ENCODE peak calls at places on chromosomes 5 and 9, in five cellular contexts. One of them, this sample, is unnamed.

GRCh38 chr5:140246378-140247122 is 56.4 kb downstream of the PFDN1 start:
- DNase-seq in effector memory CD8-positive, alpha-beta T cell: no peak
- DNase-seq in GM04504: peak
- DNase-seq in activated CD4-positive, CD25-positive, alpha-beta regulatory T cell: no peak
- DNase-seq in ACHN: peak
- DNase-seq in this sample: peak

GRCh38 chr5:1319436-1320343 is 24.8 kb upstream of the TERT start:
- DNase-seq in effector memory CD8-positive, alpha-beta T cell: no peak
- DNase-seq in GM04504: no peak
- DNase-seq in activated CD4-positive, CD25-positive, alpha-beta regulatory T cell: no peak
- DNase-seq in ACHN: no peak
- DNase-seq in this sample: no peak

GRCh38 chr5:88889165-88890069 is 6.4 kb upstream of the MEF2C start:
- DNase-seq in effector memory CD8-positive, alpha-beta T cell: no peak
- DNase-seq in GM04504: no peak
- DNase-seq in activated CD4-positive, CD25-positive, alpha-beta regulatory T cell: no peak
- DNase-seq in ACHN: no peak
- DNase-seq in this sample: no peak

GRCh38 chr9:119009253-119009652 is 360.0 kb downstream of the BRINP1 start:
- DNase-seq in effector memory CD8-positive, alpha-beta T cell: no peak
- DNase-seq in GM04504: no peak
- DNase-seq in activated CD4-positive, CD25-positive, alpha-beta regulatory T cell: no peak
- DNase-seq in ACHN: peak
- DNase-seq in this sample: no peak

GRCh38 chr9:98795970-98796363 is 388 bp downstream of the ANKS6 start:
- DNase-seq in effector memory CD8-positive, alpha-beta T cell: no peak
- DNase-seq in GM04504: no peak
- DNase-seq in activated CD4-positive, CD25-positive, alpha-beta regulatory T cell: no peak
- DNase-seq in ACHN: no peak
- DNase-seq in this sample: no peak

GRCh38 chr5:181100121-181101015 is 30.6 kb downstream of the OR2V1 start:
- DNase-seq in effector memory CD8-positive, alpha-beta T cell: no peak
- DNase-seq in GM04504: no peak
- DNase-seq in activated CD4-positive, CD25-positive, alpha-beta regulatory T cell: no peak
- DNase-seq in ACHN: no peak
- DNase-seq in this sample: no peak

GRCh38 chr9:89604463-89605180 is at the start of gene GADD45G:
- DNase-seq in effector memory CD8-positive, alpha-beta T cell: peak
- DNase-seq in GM04504: no peak
- DNase-seq in activated CD4-positive, CD25-positive, alpha-beta regulatory T cell: peak
- DNase-seq in ACHN: peak
- DNase-seq in this sample: no peak

GRCh38 chr5:142316051-142316450 is 8.8 kb downstream of the SPRY4 start:
- DNase-seq in effector memory CD8-positive, alpha-beta T cell: no peak
- DNase-seq in GM04504: no peak
- DNase-seq in activated CD4-positive, CD25-positive, alpha-beta regulatory T cell: no peak
- DNase-seq in ACHN: no peak
- DNase-seq in this sample: no peak

GRCh38 chr9:32741706-32742105 is 41.6 kb upstream of the TMEM215 start:
- DNase-seq in effector memory CD8-positive, alpha-beta T cell: no peak
- DNase-seq in GM04504: no peak
- DNase-seq in activated CD4-positive, CD25-positive, alpha-beta regulatory T cell: no peak
- DNase-seq in ACHN: no peak
- DNase-seq in this sample: no peak

GRCh38 chr9:112174223-112174964 is 703 bp downstream of the SUSD1 start:
- DNase-seq in effector memory CD8-positive, alpha-beta T cell: peak
- DNase-seq in GM04504: no peak
- DNase-seq in activated CD4-positive, CD25-positive, alpha-beta regulatory T cell: peak
- DNase-seq in ACHN: peak
- DNase-seq in this sample: no peak

GRCh38 chr9:15475923-15476536 is 34.7 kb downstream of the PSIP1 start:
- DNase-seq in effector memory CD8-positive, alpha-beta T cell: no peak
- DNase-seq in GM04504: no peak
- DNase-seq in activated CD4-positive, CD25-positive, alpha-beta regulatory T cell: no peak
- DNase-seq in ACHN: no peak
- DNase-seq in this sample: no peak

GRCh38 chr5:117454716-117455212 is 880.1 kb upstream of the SEMA6A start:
- DNase-seq in effector memory CD8-positive, alpha-beta T cell: peak
- DNase-seq in GM04504: no peak
- DNase-seq in activated CD4-positive, CD25-positive, alpha-beta regulatory T cell: no peak
- DNase-seq in ACHN: peak
- DNase-seq in this sample: no peak

GRCh38 chr9:91814681-91815212 is 135.3 kb downstream of the ROR2 start:
- DNase-seq in effector memory CD8-positive, alpha-beta T cell: no peak
- DNase-seq in GM04504: no peak
- DNase-seq in activated CD4-positive, CD25-positive, alpha-beta regulatory T cell: no peak
- DNase-seq in ACHN: no peak
- DNase-seq in this sample: no peak

GRCh38 chr5:170076211-170076610 is 29.5 kb upstream of the FOXI1 start:
- DNase-seq in effector memory CD8-positive, alpha-beta T cell: no peak
- DNase-seq in GM04504: no peak
- DNase-seq in activated CD4-positive, CD25-positive, alpha-beta regulatory T cell: no peak
- DNase-seq in ACHN: no peak
- DNase-seq in this sample: no peak

GRCh38 chr9:114224247-114224610 is 68.9 kb downstream of the COL27A1 start:
- DNase-seq in effector memory CD8-positive, alpha-beta T cell: no peak
- DNase-seq in GM04504: no peak
- DNase-seq in activated CD4-positive, CD25-positive, alpha-beta regulatory T cell: no peak
- DNase-seq in ACHN: no peak
- DNase-seq in this sample: no peak

GRCh38 chr5:756171-756570 is 28.4 kb downstream of the ZDHHC11B start:
- DNase-seq in effector memory CD8-positive, alpha-beta T cell: no peak
- DNase-seq in GM04504: no peak
- DNase-seq in activated CD4-positive, CD25-positive, alpha-beta regulatory T cell: no peak
- DNase-seq in ACHN: no peak
- DNase-seq in this sample: no peak